ENCODE peak calls at places on chromosomes 12 and 14, in ten cellular contexts. Q is right cardiac atrium; U is left ventricle myocardium superior; T is midbrain; S is H7; Z is GM04504; J is progenitor cell of endocrine pancreas; L is stimulated activated CD4-positive, alpha-beta T cell treated with anti-CD3 and anti-CD28 coated beads, Interleukin-2, amount 100 ng/mL, for 24 hours; M is CD4-positive, alpha-beta T cell; E is T-cell. H is an unnamed sample.

GRCh38 chr14:32382704-32383103 is 53.6 kb downstream of the AKAP6 start:
- DNase-seq in J (no peak), T (peak), E (no peak), S (peak), Q (no peak), M (no peak), U (no peak), L (no peak), Z (no peak), H (no peak)

GRCh38 chr12:119746169-119746568 is 78.2 kb downstream of the PRKAB1 start:
- DNase-seq in U (no peak), S (no peak), E (no peak), Z (no peak), Q (no peak), M (no peak), T (no peak), J (no peak), L (no peak), H (no peak)

GRCh38 chr14:90453401-90453951 is 56.6 kb downstream of the CALM1 start:
- DNase-seq in T (peak), J (no peak), E (no peak), L (no peak), Z (no peak), S (no peak), U (no peak), Q (peak), M (no peak), H (no peak)

GRCh38 chr14:25803419-25804018 is 753.6 kb upstream of the STXBP6 start:
- DNase-seq in L (no peak), Z (no peak), Q (no peak), U (no peak), T (no peak), J (no peak), M (no peak), S (no peak), E (no peak), H (no peak)

GRCh38 chr12:10982244-10982643 is 4.5 kb downstream of the TAS2R50 start:
- DNase-seq in L (no peak), Z (no peak), S (no peak), U (no peak), J (no peak), Q (no peak), E (peak), T (no peak), M (peak), H (no peak)

GRCh38 chr14:68794130-68794855 is 1.4 kb upstream of the ZFP36L1 start:
- DNase-seq in Z (peak), Q (peak), M (peak), T (no peak), E (peak), L (peak), S (peak), J (no peak), U (peak), H (peak)

GRCh38 chr12:30652034-30652696 is 43.5 kb downstream of the IPO8 start:
- DNase-seq in J (no peak), U (no peak), T (no peak), Z (no peak), Q (no peak), S (no peak), L (no peak), M (no peak), E (no peak), H (no peak)

GRCh38 chr14:95034806-95035205 is 122.5 kb downstream of the DICER1 start:
- DNase-seq in J (no peak), E (no peak), Q (no peak), Z (no peak), S (no peak), U (no peak), T (no peak), L (no peak), M (no peak), H (no peak)

GRCh38 chr14:104426771-104427125 is 152.8 kb upstream of the C14orf180 start:
- DNase-seq in J (no peak), T (no peak), S (peak), U (no peak), M (no peak), Q (no peak), E (no peak), L (no peak), Z (no peak), H (no peak)

GRCh38 chr12:120463712-120464111 is 5.8 kb downstream of the SRSF9 start:
- DNase-seq in L (no peak), M (no peak), S (no peak), Q (no peak), U (no peak), Z (no peak), J (no peak), E (no peak), T (no peak), H (no peak)

GRCh38 chr14:22081352-22081751 is 407.7 kb upstream of the OR4E1 start:
- DNase-seq in E (no peak), L (no peak), M (no peak), Q (no peak), Z (no peak), J (no peak), S (no peak), T (no peak), U (no peak), H (no peak)